ENCODE peak calls at places on chromosomes 5 and 9, in nine cellular contexts. K is retinal pigment epithelial cell, D is H7, H is lung, L is fibroblast of pulmonary artery, U is IMR-90, Q is cardiac fibroblast, X is aorta, M is cardiac muscle cell. R is an unnamed sample.

GRCh38 chr5:164115420-164115819 is 610.0 kb downstream of the MAT2B start:
- DNase-seq in K (no peak), D (no peak), H (no peak), L (no peak), U (no peak), Q (peak), X (no peak), M (no peak), R (no peak)

GRCh38 chr5:134143431-134143830 is 28.9 kb downstream of the TCF7 start:
- DNase-seq in K (no peak), D (no peak), H (no peak), L (no peak), U (no peak), Q (no peak), X (no peak), M (no peak), R (no peak)

GRCh38 chr9:128787583-128788156 is 617 bp downstream of the TBC1D13 start:
- DNase-seq in K (no peak), D (no peak), H (no peak), L (peak), U (no peak), Q (peak), X (no peak), M (peak), R (no peak)

GRCh38 chr9:76530458-76531100 is 71.6 kb downstream of the GCNT1 start:
- DNase-seq in K (no peak), D (no peak), H (no peak), L (peak), U (peak), Q (peak), X (peak), M (peak), R (no peak)

GRCh38 chr9:4967521-4967920 is 17.6 kb upstream of the JAK2 start:
- DNase-seq in K (no peak), D (no peak), H (no peak), L (peak), U (no peak), Q (peak), X (no peak), M (peak), R (no peak)

GRCh38 chr9:5554254-5554653 is 43.9 kb downstream of the PDCD1LG2 start:
- DNase-seq in K (no peak), D (no peak), H (no peak), L (no peak), U (peak), Q (peak), X (no peak), M (no peak), R (no peak)

GRCh38 chr5:84088996-84089395 is 295.7 kb downstream of the EDIL3 start:
- DNase-seq in K (no peak), D (no peak), H (no peak), L (peak), U (peak), Q (peak), X (no peak), M (peak), R (peak)

GRCh38 chr9:89138463-89139390 is 39.9 kb downstream of the SHC3 start:
- DNase-seq in K (no peak), D (no peak), H (no peak), L (peak), U (peak), Q (peak), X (no peak), M (peak), R (no peak)

GRCh38 chr5:35067985-35068384 is 20.2 kb upstream of the AGXT2 start:
- DNase-seq in K (no peak), D (no peak), H (no peak), L (no peak), U (peak), Q (no peak), X (no peak), M (no peak), R (no peak)

GRCh38 chr5:139684881-139685749 is 37.0 kb downstream of the CXXC5 start:
- DNase-seq in K (no peak), D (peak), H (no peak), L (no peak), U (no peak), Q (no peak), X (no peak), M (no peak), R (no peak)

GRCh38 chr5:76305264-76305663 is 97.8 kb upstream of the IQGAP2 start:
- DNase-seq in K (no peak), D (no peak), H (no peak), L (peak), U (no peak), Q (no peak), X (no peak), M (peak), R (no peak)

GRCh38 chr5:9430306-9430705 is 115.6 kb downstream of the SEMA5A start:
- DNase-seq in K (no peak), D (no peak), H (no peak), L (no peak), U (no peak), Q (no peak), X (no peak), M (no peak), R (no peak)

GRCh38 chr5:175821790-175822211 is 49.6 kb upstream of the CPLX2 start:
- DNase-seq in K (no peak), D (no peak), H (no peak), L (no peak), U (no peak), Q (peak), X (no peak), M (no peak), R (no peak)

GRCh38 chr5:154709368-154710305 is 45.5 kb upstream of the LARP1 start:
- DNase-seq in K (no peak), D (no peak), H (no peak), L (no peak), U (no peak), Q (no peak), X (no peak), M (no peak), R (no peak)

GRCh38 chr5:138504799-138505198 is 38.2 kb downstream of the ETF1 start:
- DNase-seq in K (peak), D (no peak), H (no peak), L (peak), U (no peak), Q (no peak), X (peak), M (no peak), R (no peak)

GRCh38 chr9:134272302-134273023 is 53.8 kb upstream of the RXRA start:
- DNase-seq in K (no peak), D (peak), H (no peak), L (no peak), U (no peak), Q (no peak), X (no peak), M (no peak), R (no peak)

GRCh38 chr5:149732500-149733128 is 2.5 kb downstream of the PPARGC1B start:
- DNase-seq in K (no peak), D (peak), H (no peak), L (no peak), U (no peak), Q (peak), X (no peak), M (peak), R (no peak)

GRCh38 chr5:120613729-120614128 is 149.6 kb downstream of the PRR16 start:
- DNase-seq in K (no peak), D (no peak), H (no peak), L (no peak), U (no peak), Q (peak), X (no peak), M (no peak), R (no peak)

GRCh38 chr5:59416441-59416840 is 477.1 kb downstream of the PDE4D start:
- DNase-seq in K (no peak), D (no peak), H (no peak), L (peak), U (peak), Q (peak), X (no peak), M (peak), R (no peak)

GRCh38 chr5:87138091-87138819 is 129.4 kb upstream of the RASA1 start:
- DNase-seq in K (no peak), D (no peak), H (no peak), L (no peak), U (no peak), Q (no peak), X (no peak), M (no peak), R (no peak)

GRCh38 chr5:3809455-3809854 is 213.8 kb downstream of the IRX1 start:
- DNase-seq in K (no peak), D (no peak), H (no peak), L (no peak), U (no peak), Q (no peak), X (no peak), M (no peak), R (no peak)

GRCh38 chr5:122126711-122127385 is 2.5 kb upstream of the ZNF474 start:
- DNase-seq in K (no peak), D (no peak), H (no peak), L (no peak), U (peak), Q (no peak), X (peak), M (peak), R (no peak)

GRCh38 chr5:17400724-17401508 is 97.1 kb upstream of the TAF11L2 start:
- DNase-seq in K (no peak), D (no peak), H (no peak), L (no peak), U (no peak), Q (no peak), X (no peak), M (no peak), R (no peak)

GRCh38 chr9:98913705-98914104 is 30.0 kb upstream of the COL15A1 start:
- DNase-seq in K (no peak), D (no peak), H (no peak), L (no peak), U (no peak), Q (no peak), X (no peak), M (no peak), R (no peak)

GRCh38 chr9:100020121-100020780 is 78.5 kb downstream of the ERP44 start:
- DNase-seq in K (no peak), D (no peak), H (no peak), L (peak), U (peak), Q (peak), X (no peak), M (peak), R (peak)

GRCh38 chr5:172971482-172971881 is 12.1 kb upstream of the ATP6V0E1 start:
- DNase-seq in K (no peak), D (no peak), H (no peak), L (no peak), U (no peak), Q (no peak), X (no peak), M (no peak), R (no peak)

GRCh38 chr5:153523831-153524230 is 33.4 kb downstream of the GRIA1 start:
- DNase-seq in K (peak), D (no peak), H (no peak), L (peak), U (peak), Q (peak), X (peak), M (peak), R (peak)

GRCh38 chr5:169325273-169325672 is 24.3 kb upstream of the SLIT3 start:
- DNase-seq in K (no peak), D (no peak), H (no peak), L (no peak), U (no peak), Q (no peak), X (no peak), M (no peak), R (no peak)

GRCh38 chr9:88915916-88916315 is 75.4 kb upstream of the S1PR3 start:
- DNase-seq in K (no peak), D (no peak), H (no peak), L (no peak), U (no peak), Q (no peak), X (no peak), M (no peak), R (no peak)

GRCh38 chr5:41883940-41884339 is 13.7 kb upstream of the OXCT1 start:
- DNase-seq in K (no peak), D (no peak), H (no peak), L (no peak), U (no peak), Q (peak), X (no peak), M (no peak), R (no peak)

GRCh38 chr5:95760291-95761191 is 29.4 kb downstream of the RHOBTB3 start:
- DNase-seq in K (peak), D (no peak), H (no peak), L (peak), U (peak), Q (peak), X (no peak), M (peak), R (peak)

GRCh38 chr5:172593306-172593705 is 47.8 kb upstream of the NEURL1B start:
- DNase-seq in K (no peak), D (no peak), H (no peak), L (no peak), U (no peak), Q (no peak), X (no peak), M (no peak), R (no peak)

GRCh38 chr5:81204205-81204604 is 28.9 kb upstream of the CKMT2 start:
- DNase-seq in K (no peak), D (no peak), H (no peak), L (no peak), U (no peak), Q (no peak), X (no peak), M (no peak), R (no peak)

GRCh38 chr5:81207009-81207408 is 26.1 kb upstream of the CKMT2 start:
- DNase-seq in K (no peak), D (peak), H (no peak), L (peak), U (peak), Q (peak), X (no peak), M (peak), R (no peak)

GRCh38 chr5:81202652-81203051 is 30.5 kb upstream of the CKMT2 start:
- DNase-seq in K (no peak), D (no peak), H (no peak), L (peak), U (peak), Q (peak), X (no peak), M (peak), R (no peak)

GRCh38 chr5:81203729-81204128 is 29.4 kb upstream of the CKMT2 start:
- DNase-seq in K (no peak), D (no peak), H (no peak), L (no peak), U (no peak), Q (no peak), X (no peak), M (no peak), R (no peak)

DNA sequence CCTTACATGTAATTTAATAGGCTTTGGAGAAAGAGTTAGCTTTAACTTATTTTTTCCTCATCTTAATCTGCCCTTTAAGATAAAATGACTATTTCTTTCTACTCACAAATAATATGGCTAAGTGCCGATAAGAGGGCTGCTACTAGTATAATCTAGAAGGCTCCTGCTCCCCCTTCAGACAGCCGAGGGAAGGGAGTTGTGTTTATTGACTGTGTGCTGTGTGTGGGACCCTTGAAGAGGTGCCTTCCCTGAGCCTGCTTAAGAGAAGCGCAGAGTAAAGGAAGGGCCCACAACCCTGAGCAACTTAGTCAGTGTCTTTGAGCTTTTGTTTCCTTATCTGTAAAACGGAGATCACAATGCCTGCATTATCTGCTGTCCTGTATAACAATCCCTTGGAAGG is 28.1 kb upstream of the CKMT2 start:
- DNase-seq in K (no peak), D (no peak), H (no peak), L (no peak), U (no peak), Q (no peak), X (no peak), M (no peak), R (no peak)
- H3K4me3 ChIP-seq in K (no peak), D (no peak), H (no peak), L (no peak), U (no peak), Q (no peak), X (no peak), M (no peak), R (no peak)

DNA sequence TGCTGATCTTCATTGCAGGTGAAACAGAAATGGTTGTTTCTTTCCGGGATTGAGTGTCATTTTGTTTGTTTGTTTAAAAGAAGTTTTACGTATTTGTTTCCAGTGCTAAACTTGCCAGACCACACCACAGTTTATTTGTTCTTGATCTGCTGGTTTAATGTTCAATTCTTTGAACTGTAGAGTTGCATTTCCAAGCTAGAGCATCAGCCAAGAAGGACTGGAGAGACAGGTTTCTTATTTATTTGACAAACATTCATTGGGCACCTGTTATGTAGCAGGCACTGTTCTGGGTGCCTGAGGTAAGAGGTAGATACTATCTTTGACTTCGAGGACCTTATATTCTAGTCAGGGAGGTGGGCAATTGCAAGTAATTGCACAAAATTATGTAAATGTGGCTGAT is 45.0 kb downstream of the MCCC2 start:
- DNase-seq in K (no peak), D (no peak), H (no peak), L (no peak), U (no peak), Q (no peak), X (no peak), M (no peak), R (no peak)
- H3K4me3 ChIP-seq in K (no peak), D (no peak), H (no peak), L (no peak), U (no peak), Q (no peak), X (no peak), M (no peak), R (no peak)

GRCh38 chr5:126610616-126611015 is 9.9 kb downstream of the PHAX start:
- DNase-seq in K (no peak), D (no peak), H (no peak), L (no peak), U (no peak), Q (no peak), X (no peak), M (no peak), R (no peak)

GRCh38 chr5:126614189-126614588 is 13.4 kb downstream of the PHAX start:
- DNase-seq in K (no peak), D (no peak), H (no peak), L (no peak), U (no peak), Q (no peak), X (no peak), M (no peak), R (no peak)

GRCh38 chr5:126610163-126610562 is 9.4 kb downstream of the PHAX start:
- DNase-seq in K (no peak), D (no peak), H (no peak), L (no peak), U (no peak), Q (no peak), X (no peak), M (no peak), R (no peak)

GRCh38 chr5:126619781-126620180 is 19.0 kb downstream of the PHAX start:
- DNase-seq in K (no peak), D (no peak), H (no peak), L (no peak), U (no peak), Q (no peak), X (no peak), M (no peak), R (no peak)

GRCh38 chr5:126615286-126615685 is 14.5 kb downstream of the PHAX start:
- DNase-seq in K (no peak), D (no peak), H (no peak), L (no peak), U (no peak), Q (no peak), X (no peak), M (no peak), R (no peak)
- H3K4me3 ChIP-seq in K (no peak), D (no peak), H (no peak), L (no peak), U (no peak), Q (no peak), X (no peak), M (no peak), R (no peak)

GRCh38 chr9:127703289-127703946 is 3.4 kb upstream of the CFAP157 start:
- DNase-seq in K (no peak), D (no peak), H (no peak), L (no peak), U (no peak), Q (no peak), X (no peak), M (no peak), R (no peak)

GRCh38 chr9:127708952-127709587 is 2.3 kb downstream of the CFAP157 start:
- DNase-seq in K (no peak), D (no peak), H (no peak), L (no peak), U (no peak), Q (no peak), X (no peak), M (no peak), R (no peak)

GRCh38 chr9:127707766-127708165 is 978 bp downstream of the CFAP157 start:
- DNase-seq in K (no peak), D (peak), H (no peak), L (no peak), U (no peak), Q (no peak), X (no peak), M (no peak), R (no peak)

GRCh38 chr9:127705577-127706215 is 1.1 kb upstream of the CFAP157 start:
- DNase-seq in K (no peak), D (peak), H (no peak), L (no peak), U (no peak), Q (no peak), X (no peak), M (no peak), R (no peak)

DNA sequence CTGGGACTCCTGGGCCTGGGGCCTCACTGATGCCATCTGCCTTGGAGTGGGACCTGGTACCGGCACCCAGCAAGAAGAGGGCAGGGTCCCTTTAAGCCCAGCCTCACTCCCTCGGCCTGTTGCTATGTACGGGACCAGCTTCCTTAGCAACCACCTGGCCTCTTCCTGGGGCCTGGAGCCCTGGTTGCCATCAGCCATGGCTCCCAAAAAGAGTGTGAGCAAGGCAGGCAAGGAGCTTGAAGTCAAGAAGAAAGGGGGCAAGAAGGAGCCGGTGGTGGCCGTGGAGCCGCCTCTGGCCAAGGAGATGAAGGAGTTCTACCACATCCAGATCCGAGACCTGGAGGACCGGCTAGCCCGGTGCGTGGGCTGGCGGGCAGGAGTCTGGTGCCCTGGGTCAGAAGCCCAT is at the start of gene CFAP157:
- DNase-seq in K (no peak), D (peak), H (no peak), L (peak), U (no peak), Q (no peak), X (no peak), M (peak), R (no peak)
- H3K4me3 ChIP-seq in K (no peak), D (no peak), H (no peak), L (no peak), U (no peak), Q (no peak), X (no peak), M (no peak), R (no peak)

DNA sequence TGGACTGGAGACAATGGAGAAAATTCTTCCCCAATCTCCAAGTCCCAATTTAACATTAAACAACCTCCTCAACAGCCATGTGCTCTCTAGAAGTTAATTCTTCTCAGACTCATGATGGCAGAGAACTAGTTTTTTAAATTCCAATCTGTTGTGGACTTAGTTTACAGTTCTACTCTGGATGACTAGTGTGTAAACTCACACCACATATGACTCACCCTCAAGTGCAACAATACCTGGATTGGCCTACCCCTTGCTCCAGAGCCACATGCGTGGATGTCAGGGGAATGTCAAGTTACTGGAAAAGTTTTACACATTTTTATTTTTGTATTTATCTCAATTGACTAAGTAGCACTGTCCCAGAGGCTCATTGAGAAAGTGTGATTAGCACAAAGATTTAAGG is 136.0 kb upstream of the EFNA5 start:
- DNase-seq in K (peak), D (no peak), H (no peak), L (no peak), U (peak), Q (no peak), X (no peak), M (peak), R (no peak)
- H3K4me3 ChIP-seq in K (no peak), D (no peak), H (no peak), L (no peak), U (no peak), Q (no peak), X (no peak), M (no peak), R (no peak)